ENCODE peak calls at places on chromosomes 5 and 9, in five cellular contexts. M is right lobe of liver, B is esophagus squamous epithelium, H is H1, E is body of pancreas. Y is an unnamed sample.
A peak's percentile ranks its signal among the peaks of the same experiment; 100 is the strongest.

GRCh38 chr9:116520218-116520617 is 166.9 kb upstream of the TRIM32 start:
- DNase-seq in M (no peak), B (no peak), H (no peak), E (no peak), Y (no peak)

GRCh38 chr5:64637144-64637543 is 53.2 kb upstream of the SHISAL2B start:
- DNase-seq in M (no peak), B (no peak), H (no peak), E (no peak), Y (no peak)

GRCh38 chr5:142749321-142749720 is 20.9 kb upstream of the ARHGAP26 start:
- DNase-seq in M (no peak), B (no peak), H (no peak), E (peak; percentile 16), Y (no peak)

GRCh38 chr5:7320641-7321170 is 75.2 kb upstream of the ADCY2 start:
- DNase-seq in M (no peak), B (no peak), H (no peak), E (no peak), Y (no peak)

GRCh38 chr9:132125944-132126720 is 35.7 kb upstream of the NTNG2 start:
- DNase-seq in M (no peak), B (no peak), H (no peak), E (no peak), Y (no peak)

GRCh38 chr5:177449140-177450061 is 2.8 kb downstream of the PRR7 start:
- DNase-seq in M (no peak), B (no peak), H (no peak), E (no peak), Y (no peak)

GRCh38 chr5:149024978-149025377 is 37.9 kb downstream of the SH3TC2 start:
- DNase-seq in M (no peak), B (no peak), H (no peak), E (no peak), Y (no peak)

GRCh38 chr5:157485811-157486739 is 26.1 kb downstream of the NIPAL4 start:
- DNase-seq in M (no peak), B (no peak), H (no peak), E (no peak), Y (no peak)

GRCh38 chr5:10761842-10762165 is 770 bp upstream of the DAP start:
- DNase-seq in M (no peak), B (no peak), H (no peak), E (peak; percentile 54), Y (no peak)

GRCh38 chr5:34811691-34812090 is 27.3 kb upstream of the TTC23L start:
- DNase-seq in M (no peak), B (no peak), H (no peak), E (no peak), Y (no peak)

GRCh38 chr5:31587546-31587945 is 51.4 kb upstream of the PDZD2 start:
- DNase-seq in M (no peak), B (no peak), H (peak; percentile 5), E (no peak), Y (no peak)

GRCh38 chr5:177491429-177491945 is 5.9 kb downstream of the PDLIM7 start:
- DNase-seq in M (no peak), B (no peak), H (no peak), E (no peak), Y (peak; percentile 89)

GRCh38 chr5:41871866-41872265 is 1.6 kb upstream of the OXCT1 start:
- DNase-seq in M (no peak), B (no peak), H (no peak), E (peak; percentile 6), Y (no peak)

GRCh38 chr9:117247271-117247670 is 167.6 kb downstream of the ASTN2 start:
- DNase-seq in M (no peak), B (no peak), H (no peak), E (peak; percentile 13), Y (no peak)

GRCh38 chr9:135513351-135513846 is 7.8 kb upstream of the LCN1 start:
- DNase-seq in M (no peak), B (no peak), H (no peak), E (no peak), Y (peak; percentile 18)

GRCh38 chr5:172699423-172699822 is 58.4 kb downstream of the NEURL1B start:
- DNase-seq in M (no peak), B (no peak), H (no peak), E (no peak), Y (no peak)

GRCh38 chr5:5164158-5164557 is 24.0 kb downstream of the ADAMTS16 start:
- DNase-seq in M (no peak), B (no peak), H (no peak), E (no peak), Y (no peak)

GRCh38 chr5:72180925-72181324 is 73.7 kb downstream of the MAP1B start:
- DNase-seq in M (no peak), B (no peak), H (no peak), E (no peak), Y (no peak)
- TF ChIP-seq POLR2A in M (no peak), B (no peak), H (no peak), E (no peak), Y (no peak)

GRCh38 chr9:79670269-79670961 is 98.7 kb downstream of the TLE4 start:
- DNase-seq in M (no peak), B (no peak), H (no peak), E (no peak), Y (no peak)

GRCh38 chr9:79664375-79664825 is 92.6 kb downstream of the TLE4 start:
- DNase-seq in M (no peak), B (no peak), H (no peak), E (no peak), Y (no peak)

GRCh38 chr9:79665926-79666325 is 94.2 kb downstream of the TLE4 start:
- DNase-seq in M (no peak), B (no peak), H (no peak), E (no peak), Y (no peak)

GRCh38 chr9:79665383-79665782 is 93.6 kb downstream of the TLE4 start:
- DNase-seq in M (peak; percentile 30), B (no peak), H (no peak), E (no peak), Y (no peak)

DNA sequence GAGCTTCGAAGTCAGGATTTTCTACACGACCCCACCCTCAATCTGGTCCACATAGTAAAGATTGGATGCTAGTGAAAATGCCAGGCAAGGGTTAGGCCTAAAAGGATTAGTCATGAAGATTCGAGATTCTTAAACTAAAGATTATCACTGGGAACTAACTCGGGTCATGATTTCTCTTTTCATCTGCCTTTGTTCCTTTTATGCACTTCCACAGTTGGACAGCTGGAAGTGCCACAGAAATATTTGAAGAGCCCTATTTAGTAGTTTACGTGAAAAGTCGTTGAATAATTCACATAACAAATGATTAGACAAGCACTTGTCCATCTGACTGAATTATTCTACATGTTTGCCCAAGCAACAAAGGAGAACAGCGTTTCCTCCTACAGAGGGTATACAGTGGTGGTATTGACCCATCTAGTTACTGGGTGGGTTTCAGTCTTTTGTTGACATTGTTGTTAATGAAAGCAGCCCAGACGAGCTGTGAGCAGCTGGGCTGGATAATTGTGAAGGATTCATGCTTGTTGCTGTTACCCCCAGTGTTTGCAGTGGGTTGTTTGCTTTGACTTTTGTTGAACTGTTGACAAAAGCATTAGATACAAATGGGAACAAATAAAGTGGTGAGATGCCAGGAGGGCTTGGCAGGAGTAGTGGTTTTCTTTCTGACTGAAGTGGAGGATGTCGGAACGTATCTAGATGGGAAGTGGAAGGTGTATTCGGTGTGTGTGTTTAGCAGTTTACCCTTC is 96.1 kb downstream of the TLE4 start:
- DNase-seq in M (no peak), B (no peak), H (no peak), E (peak; percentile 22), Y (no peak)
- H3K4me1 ChIP-seq in M (peaks cover 17% of the 10 kb centered on the region), B (peaks cover 3% of the 10 kb centered on the region), H (peaks cover 38% of the 10 kb centered on the region), E (peaks cover 3% of the 10 kb centered on the region), Y (peaks cover 9% of the 10 kb centered on the region)

GRCh38 chr5:122286547-122286946 is 25.5 kb upstream of the SNCAIP start:
- DNase-seq in M (no peak), B (no peak), H (no peak), E (no peak), Y (no peak)
- TF ChIP-seq POLR2A in M (no peak), B (no peak), H (no peak), E (no peak), Y (no peak)

DNA sequence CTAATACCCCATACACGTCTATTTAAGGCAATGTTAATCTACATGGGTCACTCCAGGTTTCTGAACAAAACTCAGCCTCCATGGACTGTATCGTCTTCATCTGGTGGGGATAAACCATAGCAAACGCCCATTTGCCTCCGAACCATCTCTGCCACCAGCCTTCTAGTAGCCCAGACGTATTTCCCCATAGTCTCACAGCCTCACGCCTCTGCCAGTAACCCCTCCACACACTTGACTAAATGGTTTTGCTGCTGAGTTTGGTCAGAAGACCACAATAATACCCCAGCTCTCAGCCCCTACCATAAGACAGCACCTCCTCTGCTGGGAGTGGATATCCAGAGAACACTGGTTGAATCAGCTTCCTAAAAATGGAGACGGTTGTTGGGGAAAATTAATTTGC is 8.7 kb downstream of the ERAP2 start:
- DNase-seq in M (no peak), B (no peak), H (no peak), E (no peak), Y (no peak)
- H3K4me1 ChIP-seq in M (no peaks in the 10 kb centered on the region), B (no peaks in the 10 kb centered on the region), H (no peaks in the 10 kb centered on the region), E (no peaks in the 10 kb centered on the region), Y (peaks cover 33% of the 10 kb centered on the region)

DNA sequence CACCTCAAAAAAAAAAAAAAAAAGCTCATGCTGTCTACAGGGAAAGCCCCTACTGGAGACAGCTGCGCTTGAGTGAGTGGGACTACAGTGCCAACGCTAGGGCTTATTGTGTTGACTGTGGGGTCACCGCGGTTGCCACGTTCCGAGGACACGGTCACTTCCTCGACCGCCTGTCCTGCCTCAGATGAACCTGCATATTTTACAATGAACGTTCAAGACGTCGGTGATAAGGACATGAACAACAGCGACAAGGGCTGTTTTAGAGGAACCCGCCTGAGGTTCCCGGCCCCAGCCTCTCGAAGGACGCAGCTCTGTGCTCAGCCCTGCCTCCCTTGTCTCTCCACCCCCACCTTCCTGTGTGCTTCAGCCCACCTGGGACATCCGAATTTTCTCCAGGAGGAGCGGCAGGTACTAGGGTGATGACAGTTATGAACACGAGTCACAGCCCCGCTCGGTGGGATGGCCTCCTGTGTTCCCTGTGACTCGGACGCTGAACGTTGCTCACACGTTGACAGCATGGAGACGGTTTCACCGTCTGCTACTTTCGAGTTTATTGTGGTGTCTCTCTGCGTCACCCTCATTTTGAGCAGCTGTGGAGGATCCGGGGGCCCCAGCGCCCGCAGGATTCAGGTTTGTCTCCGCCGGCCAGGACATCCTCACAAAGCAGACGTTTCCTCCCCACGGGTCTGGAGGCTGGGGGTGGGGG is 11.3 kb upstream of the DIPK1B start:
- DNase-seq in M (no peak), B (no peak), H (no peak), E (no peak), Y (peak; percentile 81)
- TF ChIP-seq POLR2A in M (no peak), B (no peak), H (no peak), E (no peak), Y (no peak)

DNA sequence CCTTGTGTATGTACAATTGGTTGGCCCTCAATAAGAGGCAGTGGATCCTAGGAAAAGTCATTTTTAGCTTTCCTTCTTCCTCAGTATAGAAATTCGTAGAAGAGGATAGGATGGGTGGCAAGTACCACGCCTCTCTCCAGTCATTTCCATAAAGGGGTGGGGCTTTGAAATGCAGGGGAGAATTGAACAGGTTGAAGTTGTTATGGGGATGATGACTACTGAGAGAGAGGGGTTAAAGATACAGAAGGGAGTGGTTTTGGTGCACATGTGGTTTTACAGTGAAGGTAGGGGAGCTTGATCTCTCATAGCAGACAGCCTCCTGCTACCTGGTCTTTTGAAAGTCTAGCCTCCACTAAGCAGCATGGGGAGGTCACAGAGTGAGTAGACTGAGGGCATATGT is 54.4 kb upstream of the FAM120AOS start:
- DNase-seq in M (no peak), B (no peak), H (no peak), E (no peak), Y (no peak)
- H3K4me1 ChIP-seq in M (no peaks in the 10 kb centered on the region), B (no peaks in the 10 kb centered on the region), H (peaks cover 8% of the 10 kb centered on the region), E (peaks cover 6% of the 10 kb centered on the region), Y (peaks cover 55% of the 10 kb centered on the region)